ENCODE peak calls at places on chromosomes 5 and 9, in five cellular contexts. One of them, this sample, is unnamed.

GRCh38 chr5:180084638-180085561 is 13.3 kb upstream of the RNF130 start:
- ATAC-seq in activated CD8-positive, alpha-beta memory T cell treated with anti-CD3 and anti-CD28 coated beads, Interleukin-2, amount 10 ng/mL, durations not matched to agents 7 days and 5 days: no peak
- ATAC-seq in central memory CD8-positive, alpha-beta T cell: no peak
- ATAC-seq in activated T-cell treated with anti-CD3 and anti-CD28 coated beads, Interleukin-2, amount 50 U/mL, for 72 hours: peak
- ATAC-seq in mucosa of descending colon: peak
- ATAC-seq in this sample: no peak

GRCh38 chr9:77807295-77807694 is 159.2 kb upstream of the GNA14 start:
- ATAC-seq in activated CD8-positive, alpha-beta memory T cell treated with anti-CD3 and anti-CD28 coated beads, Interleukin-2, amount 10 ng/mL, durations not matched to agents 7 days and 5 days: no peak
- ATAC-seq in central memory CD8-positive, alpha-beta T cell: no peak
- ATAC-seq in mucosa of descending colon: peak
- ATAC-seq in activated T-cell treated with anti-CD3 and anti-CD28 coated beads, Interleukin-2, amount 50 U/mL, for 72 hours: peak
- ATAC-seq in this sample: peak

GRCh38 chr5:168313596-168314204 is 22.3 kb downstream of the WWC1 start:
- ATAC-seq in activated CD8-positive, alpha-beta memory T cell treated with anti-CD3 and anti-CD28 coated beads, Interleukin-2, amount 10 ng/mL, durations not matched to agents 7 days and 5 days: no peak
- ATAC-seq in activated T-cell treated with anti-CD3 and anti-CD28 coated beads, Interleukin-2, amount 50 U/mL, for 72 hours: no peak
- ATAC-seq in central memory CD8-positive, alpha-beta T cell: no peak
- ATAC-seq in mucosa of descending colon: no peak
- ATAC-seq in this sample: no peak

GRCh38 chr9:22117511-22118388 is 108.6 kb upstream of the CDKN2B start:
- ATAC-seq in activated CD8-positive, alpha-beta memory T cell treated with anti-CD3 and anti-CD28 coated beads, Interleukin-2, amount 10 ng/mL, durations not matched to agents 7 days and 5 days: no peak
- ATAC-seq in central memory CD8-positive, alpha-beta T cell: no peak
- ATAC-seq in mucosa of descending colon: peak
- ATAC-seq in activated T-cell treated with anti-CD3 and anti-CD28 coated beads, Interleukin-2, amount 50 U/mL, for 72 hours: peak
- ATAC-seq in this sample: no peak

GRCh38 chr9:129854588-129855110 is 19.4 kb downstream of the USP20 start:
- ATAC-seq in activated CD8-positive, alpha-beta memory T cell treated with anti-CD3 and anti-CD28 coated beads, Interleukin-2, amount 10 ng/mL, durations not matched to agents 7 days and 5 days: peak
- ATAC-seq in central memory CD8-positive, alpha-beta T cell: peak
- ATAC-seq in activated T-cell treated with anti-CD3 and anti-CD28 coated beads, Interleukin-2, amount 50 U/mL, for 72 hours: peak
- ATAC-seq in mucosa of descending colon: no peak
- ATAC-seq in this sample: no peak

GRCh38 chr5:157069949-157070348 is 11.0 kb upstream of the HAVCR1 start:
- ATAC-seq in central memory CD8-positive, alpha-beta T cell: no peak
- ATAC-seq in mucosa of descending colon: no peak
- ATAC-seq in activated T-cell treated with anti-CD3 and anti-CD28 coated beads, Interleukin-2, amount 50 U/mL, for 72 hours: no peak
- ATAC-seq in activated CD8-positive, alpha-beta memory T cell treated with anti-CD3 and anti-CD28 coated beads, Interleukin-2, amount 10 ng/mL, durations not matched to agents 7 days and 5 days: no peak
- ATAC-seq in this sample: no peak

GRCh38 chr5:15056988-15057592 is 185.5 kb upstream of the ANKH start:
- ATAC-seq in central memory CD8-positive, alpha-beta T cell: no peak
- ATAC-seq in activated T-cell treated with anti-CD3 and anti-CD28 coated beads, Interleukin-2, amount 50 U/mL, for 72 hours: no peak
- ATAC-seq in activated CD8-positive, alpha-beta memory T cell treated with anti-CD3 and anti-CD28 coated beads, Interleukin-2, amount 10 ng/mL, durations not matched to agents 7 days and 5 days: no peak
- ATAC-seq in mucosa of descending colon: no peak
- ATAC-seq in this sample: no peak

GRCh38 chr5:112097768-112098167 is 321.3 kb downstream of the EPB41L4A start:
- ATAC-seq in mucosa of descending colon: no peak
- ATAC-seq in central memory CD8-positive, alpha-beta T cell: no peak
- ATAC-seq in activated T-cell treated with anti-CD3 and anti-CD28 coated beads, Interleukin-2, amount 50 U/mL, for 72 hours: no peak
- ATAC-seq in activated CD8-positive, alpha-beta memory T cell treated with anti-CD3 and anti-CD28 coated beads, Interleukin-2, amount 10 ng/mL, durations not matched to agents 7 days and 5 days: no peak
- ATAC-seq in this sample: no peak

GRCh38 chr9:16611001-16611400 is 259.5 kb downstream of the BNC2 start:
- ATAC-seq in activated CD8-positive, alpha-beta memory T cell treated with anti-CD3 and anti-CD28 coated beads, Interleukin-2, amount 10 ng/mL, durations not matched to agents 7 days and 5 days: no peak
- ATAC-seq in central memory CD8-positive, alpha-beta T cell: no peak
- ATAC-seq in mucosa of descending colon: no peak
- ATAC-seq in activated T-cell treated with anti-CD3 and anti-CD28 coated beads, Interleukin-2, amount 50 U/mL, for 72 hours: no peak
- ATAC-seq in this sample: no peak

GRCh38 chr5:68965926-68966325 is 127.9 kb upstream of the SLC30A5 start:
- ATAC-seq in activated CD8-positive, alpha-beta memory T cell treated with anti-CD3 and anti-CD28 coated beads, Interleukin-2, amount 10 ng/mL, durations not matched to agents 7 days and 5 days: no peak
- ATAC-seq in mucosa of descending colon: no peak
- ATAC-seq in central memory CD8-positive, alpha-beta T cell: no peak
- ATAC-seq in activated T-cell treated with anti-CD3 and anti-CD28 coated beads, Interleukin-2, amount 50 U/mL, for 72 hours: no peak
- ATAC-seq in this sample: no peak

GRCh38 chr9:120894404-120895226 is 17.6 kb upstream of the PHF19 start:
- ATAC-seq in central memory CD8-positive, alpha-beta T cell: no peak
- ATAC-seq in activated CD8-positive, alpha-beta memory T cell treated with anti-CD3 and anti-CD28 coated beads, Interleukin-2, amount 10 ng/mL, durations not matched to agents 7 days and 5 days: no peak
- ATAC-seq in mucosa of descending colon: peak
- ATAC-seq in activated T-cell treated with anti-CD3 and anti-CD28 coated beads, Interleukin-2, amount 50 U/mL, for 72 hours: no peak
- ATAC-seq in this sample: no peak

GRCh38 chr5:86971034-86971511 is 296.6 kb upstream of the RASA1 start:
- ATAC-seq in activated T-cell treated with anti-CD3 and anti-CD28 coated beads, Interleukin-2, amount 50 U/mL, for 72 hours: peak
- ATAC-seq in activated CD8-positive, alpha-beta memory T cell treated with anti-CD3 and anti-CD28 coated beads, Interleukin-2, amount 10 ng/mL, durations not matched to agents 7 days and 5 days: peak
- ATAC-seq in central memory CD8-positive, alpha-beta T cell: no peak
- ATAC-seq in mucosa of descending colon: peak
- ATAC-seq in this sample: no peak

GRCh38 chr5:112179290-112179689 is 239.8 kb downstream of the EPB41L4A start:
- ATAC-seq in central memory CD8-positive, alpha-beta T cell: no peak
- ATAC-seq in mucosa of descending colon: no peak
- ATAC-seq in activated CD8-positive, alpha-beta memory T cell treated with anti-CD3 and anti-CD28 coated beads, Interleukin-2, amount 10 ng/mL, durations not matched to agents 7 days and 5 days: no peak
- ATAC-seq in activated T-cell treated with anti-CD3 and anti-CD28 coated beads, Interleukin-2, amount 50 U/mL, for 72 hours: no peak
- ATAC-seq in this sample: no peak

GRCh38 chr9:125538092-125538473 is 168.9 kb downstream of the MAPKAP1 start:
- ATAC-seq in activated T-cell treated with anti-CD3 and anti-CD28 coated beads, Interleukin-2, amount 50 U/mL, for 72 hours: no peak
- ATAC-seq in mucosa of descending colon: peak
- ATAC-seq in central memory CD8-positive, alpha-beta T cell: no peak
- ATAC-seq in activated CD8-positive, alpha-beta memory T cell treated with anti-CD3 and anti-CD28 coated beads, Interleukin-2, amount 10 ng/mL, durations not matched to agents 7 days and 5 days: no peak
- ATAC-seq in this sample: no peak

GRCh38 chr5:149646564-149646963 is 65.3 kb downstream of the ARHGEF37 start:
- ATAC-seq in mucosa of descending colon: peak
- ATAC-seq in central memory CD8-positive, alpha-beta T cell: no peak
- ATAC-seq in activated T-cell treated with anti-CD3 and anti-CD28 coated beads, Interleukin-2, amount 50 U/mL, for 72 hours: peak
- ATAC-seq in activated CD8-positive, alpha-beta memory T cell treated with anti-CD3 and anti-CD28 coated beads, Interleukin-2, amount 10 ng/mL, durations not matched to agents 7 days and 5 days: no peak
- ATAC-seq in this sample: no peak

This sample was measured in activated T-helper 17 cell treated with anti-CD3 and anti-CD28 coated beads, Interleukin-2, amount 50 U/mL, for 72 hours.